ENCODE peak calls at places on chromosomes 12 and 14, in ten cellular contexts. K, W, M, Z, Q, T, U, G, P and E are unnamed samples.

GRCh38 chr14:105857223-105857815 is 330.9 kb downstream of the TMEM121 start:
- DNase-seq in K (peak; percentile 62), W (no peak), M (no peak), Z (peak; percentile 1), Q (no peak), T (no peak), U (no peak), G (no peak), P (no peak), E (no peak)

GRCh38 chr12:79514730-79515525 is 175.8 kb downstream of the PAWR start:
- DNase-seq in K (no peak), W (no peak), M (no peak), Z (no peak), Q (no peak), T (no peak), U (no peak), G (no peak), P (no peak), E (no peak)

GRCh38 chr12:14841761-14842160 is 1.6 kb downstream of the ART4 start:
- DNase-seq in K (no peak), W (peak; percentile 85), M (peak; percentile 84), Z (peak; percentile 68), Q (no peak), T (no peak), U (peak; percentile 66), G (peak; percentile 33), P (no peak), E (peak; percentile 76)

GRCh38 chr14:88556581-88556980 is 1.8 kb upstream of the PTPN21 start:
- DNase-seq in K (no peak), W (no peak), M (no peak), Z (no peak), Q (no peak), T (no peak), U (peak; percentile 54), G (no peak), P (no peak), E (no peak)

GRCh38 chr14:99674776-99675175 is 9.3 kb upstream of the CYP46A1 start:
- DNase-seq in K (peak; percentile 48), W (no peak), M (no peak), Z (no peak), Q (no peak), T (no peak), U (no peak), G (no peak), P (no peak), E (no peak)

GRCh38 chr14:94048676-94049624 is 22.8 kb downstream of the OTUB2 start:
- DNase-seq in K (no peak), W (no peak), M (peak; percentile 51), Z (no peak), Q (no peak), T (no peak), U (no peak), G (no peak), P (no peak), E (no peak)

GRCh38 chr12:55930771-55931316 is at the start of gene DGKA:
- DNase-seq in K (no peak), W (peak; percentile 65), M (no peak), Z (peak; percentile 45), Q (peak; percentile 84), T (peak; percentile 82), U (peak; percentile 61), G (peak; percentile 74), P (no peak), E (peak; percentile 89)

GRCh38 chr12:104748790-104749189 is 209.3 kb downstream of the SLC41A2 start:
- DNase-seq in K (no peak), W (no peak), M (peak; percentile 59), Z (no peak), Q (no peak), T (no peak), U (peak; percentile 71), G (no peak), P (no peak), E (peak; percentile 51)

GRCh38 chr12:118682656-118683055 is 298.7 kb upstream of the SRRM4 start:
- DNase-seq in K (no peak), W (no peak), M (no peak), Z (no peak), Q (no peak), T (no peak), U (no peak), G (no peak), P (no peak), E (no peak)

GRCh38 chr14:68691031-68691864 is 101.6 kb downstream of the ZFP36L1 start:
- DNase-seq in K (peak; percentile 53), W (no peak), M (no peak), Z (no peak), Q (no peak), T (no peak), U (no peak), G (no peak), P (no peak), E (no peak)

GRCh38 chr12:115088995-115089841 is 405.2 kb upstream of the TBX3 start:
- DNase-seq in K (peak; percentile 27), W (peak; percentile 77), M (no peak), Z (no peak), Q (no peak), T (no peak), U (no peak), G (peak; percentile 61), P (no peak), E (no peak)

GRCh38 chr12:131855521-131856142 is 27.4 kb downstream of the MMP17 start:
- DNase-seq in K (peak; percentile 76), W (no peak), M (no peak), Z (peak; percentile 63), Q (no peak), T (no peak), U (no peak), G (no peak), P (no peak), E (no peak)

GRCh38 chr12:87216436-87216835 is 812.8 kb downstream of the C12orf50 start:
- DNase-seq in K (no peak), W (no peak), M (no peak), Z (no peak), Q (no peak), T (no peak), U (peak; percentile 55), G (no peak), P (no peak), E (peak; percentile 69)

GRCh38 chr12:12533238-12533829 is 29.3 kb downstream of the DUSP16 start:
- DNase-seq in K (no peak), W (peak; percentile 32), M (no peak), Z (peak; percentile 92), Q (no peak), T (peak; percentile 73), U (peak; percentile 57), G (peak; percentile 69), P (no peak), E (peak; percentile 30)

GRCh38 chr12:119751961-119752360 is 84.0 kb downstream of the PRKAB1 start:
- DNase-seq in K (peak; percentile 34), W (no peak), M (no peak), Z (no peak), Q (no peak), T (no peak), U (no peak), G (no peak), P (no peak), E (no peak)

GRCh38 chr12:119746169-119746568 is 78.2 kb downstream of the PRKAB1 start:
- DNase-seq in K (no peak), W (no peak), M (no peak), Z (no peak), Q (no peak), T (no peak), U (no peak), G (no peak), P (no peak), E (no peak)

GRCh38 chr12:119749666-119750065 is 81.7 kb downstream of the PRKAB1 start:
- DNase-seq in K (no peak), W (no peak), M (no peak), Z (no peak), Q (no peak), T (no peak), U (peak; percentile 17), G (no peak), P (no peak), E (no peak)

GRCh38 chr12:119744900-119745606 is 77.1 kb downstream of the PRKAB1 start:
- DNase-seq in K (no peak), W (no peak), M (no peak), Z (no peak), Q (no peak), T (no peak), U (no peak), G (no peak), P (no peak), E (no peak)

DNA sequence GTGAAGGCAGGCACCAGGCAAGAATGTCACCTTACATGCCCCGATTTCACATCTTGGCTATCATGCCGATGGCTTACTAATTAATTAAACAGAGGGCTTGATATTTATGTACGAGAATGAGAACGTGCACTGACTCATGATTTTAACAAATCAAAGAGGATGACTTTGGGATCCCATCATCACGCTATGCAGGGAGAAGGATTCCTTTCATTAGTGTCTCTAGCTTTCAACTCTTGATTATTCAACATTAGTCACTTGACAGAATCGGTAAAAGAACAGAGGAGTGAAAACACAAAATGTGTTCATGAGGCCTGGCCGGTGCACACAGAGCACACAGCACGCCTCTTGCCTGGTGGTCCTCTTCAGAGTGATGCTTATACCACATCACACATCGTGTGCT is 80.6 kb downstream of the PRKAB1 start:
- DNase-seq in K (no peak), W (no peak), M (no peak), Z (no peak), Q (no peak), T (no peak), U (peak; percentile 45), G (no peak), P (no peak), E (no peak)
- H3K4me3 ChIP-seq in K (no peak overlapping the region), W (no peak overlapping the region), M (no peak overlapping the region), Z (no peak overlapping the region), Q (no peak overlapping the region), T (no peak overlapping the region), U (no peak overlapping the region), G (no peak overlapping the region), P (no peak overlapping the region), E (no peak overlapping the region)

DNA sequence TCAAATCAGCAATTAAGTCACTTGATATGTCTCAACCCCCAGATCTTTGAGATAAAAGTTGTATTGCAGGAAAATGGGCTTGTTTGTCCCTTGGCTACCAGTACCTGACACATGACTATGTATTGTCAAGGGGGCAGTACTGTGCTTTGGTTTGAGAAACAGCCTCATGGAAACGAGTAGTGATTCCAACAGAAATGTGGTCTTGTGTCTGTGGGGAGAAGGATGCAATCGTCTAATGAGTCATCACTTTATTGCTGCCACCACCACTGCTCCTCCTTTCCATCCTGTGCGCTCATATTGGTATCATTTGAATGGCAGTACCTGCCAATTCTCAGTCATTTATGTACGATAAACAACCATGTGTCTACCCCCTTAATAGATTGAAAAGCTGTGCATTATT is 72.8 kb upstream of the ARHGAP5 start:
- DNase-seq in K (no peak), W (peak; percentile 41), M (no peak), Z (no peak), Q (no peak), T (no peak), U (peak; percentile 66), G (no peak), P (no peak), E (no peak)
- H3K4me1 ChIP-seq in K (no peaks in the 10 kb centered on the region), W (peaks cover 21% of the 10 kb centered on the region), M (peaks cover 22% of the 10 kb centered on the region), Z (peaks cover 12% of the 10 kb centered on the region), Q (peaks cover 13% of the 10 kb centered on the region), T (no peaks in the 10 kb centered on the region), U (peaks cover 4% of the 10 kb centered on the region), G (peaks cover 24% of the 10 kb centered on the region), P (peaks cover 2% of the 10 kb centered on the region), E (peaks cover 7% of the 10 kb centered on the region)

GRCh38 chr14:78383060-78383459 is 212.9 kb downstream of the NRXN3 start:
- DNase-seq in K (no peak), W (no peak), M (no peak), Z (no peak), Q (no peak), T (no peak), U (no peak), G (no peak), P (no peak), E (no peak)
- H3K27me3 ChIP-seq in K (no peaks in the 10 kb centered on the region), W (no peaks in the 10 kb centered on the region), M (no peaks in the 10 kb centered on the region), Z (no peaks in the 10 kb centered on the region), Q (no peaks in the 10 kb centered on the region), T (no peaks in the 10 kb centered on the region), U (no peaks in the 10 kb centered on the region), G (no peaks in the 10 kb centered on the region), P (no peaks in the 10 kb centered on the region), E (peaks cover 4% of the 10 kb centered on the region)

GRCh38 chr14:24960816-24961215 is 89.1 kb downstream of the STXBP6 start:
- DNase-seq in K (no peak), W (no peak), M (no peak), Z (no peak), Q (no peak), T (no peak), U (peak; percentile 39), G (no peak), P (no peak), E (peak; percentile 80)
- H3K4me3 ChIP-seq in K (no peak overlapping the region), W (no peak overlapping the region), M (no peak overlapping the region), Z (no peak overlapping the region), Q (no peak overlapping the region), T (no peak overlapping the region), U (no peak overlapping the region), G (no peak overlapping the region), P (no peak overlapping the region), E (no peak overlapping the region)